ENCODE peak calls at places on chromosomes 12 and 14, in five cellular contexts. One of them, this sample, is unnamed.

GRCh38 chr14:85527458-85527857 is 2.5 kb upstream of the FLRT2 start:
- DNase-seq in fibroblast of mammary gland: peak; percentile 38
- DNase-seq in mesothelial cell of epicardium: no peak
- DNase-seq in psoas muscle: no peak
- DNase-seq in CD8-positive, alpha-beta T cell: no peak
- DNase-seq in this sample: no peak

GRCh38 chr14:38873923-38874612 is 229.0 kb downstream of the SEC23A start:
- DNase-seq in fibroblast of mammary gland: no peak
- DNase-seq in psoas muscle: no peak
- DNase-seq in CD8-positive, alpha-beta T cell: no peak
- DNase-seq in mesothelial cell of epicardium: no peak
- DNase-seq in this sample: no peak

GRCh38 chr14:68682166-68683103 is 110.4 kb downstream of the ZFP36L1 start:
- DNase-seq in fibroblast of mammary gland: peak; percentile 99
- DNase-seq in mesothelial cell of epicardium: no peak
- DNase-seq in CD8-positive, alpha-beta T cell: no peak
- DNase-seq in psoas muscle: no peak
- DNase-seq in this sample: no peak

GRCh38 chr12:124888203-124888602 is 24.5 kb upstream of the SCARB1 start:
- DNase-seq in psoas muscle: no peak
- DNase-seq in fibroblast of mammary gland: no peak
- DNase-seq in CD8-positive, alpha-beta T cell: no peak
- DNase-seq in mesothelial cell of epicardium: no peak
- DNase-seq in this sample: no peak

GRCh38 chr12:79591988-79592387 is 98.8 kb downstream of the PAWR start:
- DNase-seq in mesothelial cell of epicardium: no peak
- DNase-seq in CD8-positive, alpha-beta T cell: no peak
- DNase-seq in psoas muscle: no peak
- DNase-seq in fibroblast of mammary gland: no peak
- DNase-seq in this sample: no peak

GRCh38 chr12:28767836-28768348 is 381.2 kb upstream of the FAR2 start:
- DNase-seq in fibroblast of mammary gland: peak; percentile 42
- DNase-seq in psoas muscle: no peak
- DNase-seq in CD8-positive, alpha-beta T cell: no peak
- DNase-seq in mesothelial cell of epicardium: no peak
- DNase-seq in this sample: no peak

GRCh38 chr12:91931110-91931509 is 214.5 kb downstream of the BTG1 start:
- DNase-seq in fibroblast of mammary gland: peak; percentile 33
- DNase-seq in psoas muscle: no peak
- DNase-seq in mesothelial cell of epicardium: no peak
- DNase-seq in CD8-positive, alpha-beta T cell: no peak
- DNase-seq in this sample: no peak

GRCh38 chr14:96803958-96804357 is 6.8 kb downstream of the VRK1 start:
- DNase-seq in CD8-positive, alpha-beta T cell: no peak
- DNase-seq in mesothelial cell of epicardium: no peak
- DNase-seq in psoas muscle: no peak
- DNase-seq in fibroblast of mammary gland: no peak
- DNase-seq in this sample: no peak

GRCh38 chr14:36054353-36055051 is 122.0 kb downstream of the PTCSC3 start:
- DNase-seq in psoas muscle: no peak
- DNase-seq in fibroblast of mammary gland: no peak
- DNase-seq in CD8-positive, alpha-beta T cell: no peak
- DNase-seq in mesothelial cell of epicardium: no peak
- DNase-seq in this sample: no peak

GRCh38 chr12:101969-102878 is 35.7 kb downstream of the IQSEC3 start:
- DNase-seq in fibroblast of mammary gland: no peak
- DNase-seq in mesothelial cell of epicardium: no peak
- DNase-seq in psoas muscle: no peak
- DNase-seq in CD8-positive, alpha-beta T cell: no peak
- DNase-seq in this sample: no peak

GRCh38 chr12:52213541-52214420 is 19.3 kb upstream of the KRT7 start:
- DNase-seq in CD8-positive, alpha-beta T cell: peak; percentile 24
- DNase-seq in fibroblast of mammary gland: peak; percentile 71
- DNase-seq in psoas muscle: peak; percentile 76
- DNase-seq in mesothelial cell of epicardium: peak; percentile 90
- DNase-seq in this sample: no peak

GRCh38 chr12:29425722-29426121 is 44.8 kb upstream of the ERGIC2 start:
- DNase-seq in fibroblast of mammary gland: no peak
- DNase-seq in CD8-positive, alpha-beta T cell: no peak
- DNase-seq in mesothelial cell of epicardium: no peak
- DNase-seq in psoas muscle: no peak
- DNase-seq in this sample: no peak

GRCh38 chr12:13962699-13963098 is 18.7 kb downstream of the GRIN2B start:
- DNase-seq in CD8-positive, alpha-beta T cell: no peak
- DNase-seq in fibroblast of mammary gland: no peak
- DNase-seq in psoas muscle: no peak
- DNase-seq in mesothelial cell of epicardium: no peak
- DNase-seq in this sample: no peak

GRCh38 chr14:31763041-31763440 is 201.8 kb downstream of the NUBPL start:
- DNase-seq in psoas muscle: no peak
- DNase-seq in fibroblast of mammary gland: no peak
- DNase-seq in CD8-positive, alpha-beta T cell: no peak
- DNase-seq in mesothelial cell of epicardium: no peak
- DNase-seq in this sample: no peak

GRCh38 chr14:48954446-48954845 is 631.7 kb downstream of the RPS29 start:
- DNase-seq in CD8-positive, alpha-beta T cell: no peak
- DNase-seq in psoas muscle: no peak
- DNase-seq in fibroblast of mammary gland: no peak
- DNase-seq in mesothelial cell of epicardium: no peak
- DNase-seq in this sample: no peak

GRCh38 chr12:22230280-22230794 is 104.2 kb downstream of the ST8SIA1 start:
- DNase-seq in psoas muscle: no peak
- DNase-seq in CD8-positive, alpha-beta T cell: no peak
- DNase-seq in mesothelial cell of epicardium: no peak
- DNase-seq in fibroblast of mammary gland: peak; percentile 63
- DNase-seq in this sample: no peak

GRCh38 chr12:6608592-6609311 is 1.6 kb upstream of the CHD4 start:
- DNase-seq in psoas muscle: peak; percentile 41
- DNase-seq in fibroblast of mammary gland: peak; percentile 40
- DNase-seq in CD8-positive, alpha-beta T cell: no peak
- DNase-seq in mesothelial cell of epicardium: no peak
- DNase-seq in this sample: peak; percentile 40

GRCh38 chr12:28032811-28033537 is 60.4 kb upstream of the PTHLH start:
- DNase-seq in psoas muscle: no peak
- DNase-seq in mesothelial cell of epicardium: no peak
- DNase-seq in CD8-positive, alpha-beta T cell: no peak
- DNase-seq in fibroblast of mammary gland: peak; percentile 49
- DNase-seq in this sample: no peak

GRCh38 chr14:30115756-30116155 is 188.1 kb upstream of the PRKD1 start:
- DNase-seq in mesothelial cell of epicardium: no peak
- DNase-seq in CD8-positive, alpha-beta T cell: no peak
- DNase-seq in psoas muscle: no peak
- DNase-seq in fibroblast of mammary gland: no peak
- DNase-seq in this sample: no peak

DNA sequence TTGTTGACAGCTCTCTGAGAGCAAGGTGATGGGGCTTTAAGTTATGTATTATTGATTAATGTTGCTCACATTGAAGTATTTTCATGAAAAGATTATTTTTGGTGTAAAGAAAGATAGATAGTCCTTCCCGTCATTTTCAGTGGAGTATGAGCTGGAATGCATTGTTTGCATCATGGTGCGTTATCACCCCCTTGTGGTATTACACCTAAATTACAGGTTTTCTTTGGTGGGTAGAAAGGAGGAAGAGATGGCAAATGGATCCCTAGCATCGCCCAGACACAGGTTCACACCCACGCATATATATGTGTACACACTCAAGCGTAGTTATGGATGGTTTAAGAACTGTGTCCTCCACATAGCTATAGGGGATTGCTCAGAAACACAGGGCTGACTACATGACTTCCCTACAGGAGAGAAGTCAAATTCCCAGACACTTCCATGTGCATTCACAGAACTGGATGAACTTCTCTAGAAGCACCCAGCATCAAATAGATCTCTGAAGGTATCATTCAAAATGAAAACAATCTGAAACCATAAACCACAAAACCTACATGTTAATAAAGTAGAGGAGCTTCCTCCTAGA is 14.4 kb upstream of the SERPINA10 start:
- DNase-seq in fibroblast of mammary gland: peak; percentile 36
- DNase-seq in psoas muscle: no peak
- DNase-seq in CD8-positive, alpha-beta T cell: no peak
- DNase-seq in mesothelial cell of epicardium: no peak
- DNase-seq in this sample: no peak
- TF ChIP-seq CTCF in fibroblast of mammary gland: peak; percentile 46
- TF ChIP-seq CTCF in psoas muscle: no peak
- TF ChIP-seq CTCF in CD8-positive, alpha-beta T cell: no peak
- TF ChIP-seq CTCF in mesothelial cell of epicardium: peak; percentile 39
- TF ChIP-seq CTCF in this sample: no peak

GRCh38 chr14:64772394-64772950 is 68.2 kb downstream of the PLEKHG3 start:
- DNase-seq in psoas muscle: no peak
- DNase-seq in CD8-positive, alpha-beta T cell: no peak
- DNase-seq in mesothelial cell of epicardium: no peak
- DNase-seq in fibroblast of mammary gland: no peak
- DNase-seq in this sample: no peak
- TF ChIP-seq CTCF in psoas muscle: no peak
- TF ChIP-seq CTCF in CD8-positive, alpha-beta T cell: no peak
- TF ChIP-seq CTCF in mesothelial cell of epicardium: no peak
- TF ChIP-seq CTCF in fibroblast of mammary gland: no peak
- TF ChIP-seq CTCF in this sample: no peak

DNA sequence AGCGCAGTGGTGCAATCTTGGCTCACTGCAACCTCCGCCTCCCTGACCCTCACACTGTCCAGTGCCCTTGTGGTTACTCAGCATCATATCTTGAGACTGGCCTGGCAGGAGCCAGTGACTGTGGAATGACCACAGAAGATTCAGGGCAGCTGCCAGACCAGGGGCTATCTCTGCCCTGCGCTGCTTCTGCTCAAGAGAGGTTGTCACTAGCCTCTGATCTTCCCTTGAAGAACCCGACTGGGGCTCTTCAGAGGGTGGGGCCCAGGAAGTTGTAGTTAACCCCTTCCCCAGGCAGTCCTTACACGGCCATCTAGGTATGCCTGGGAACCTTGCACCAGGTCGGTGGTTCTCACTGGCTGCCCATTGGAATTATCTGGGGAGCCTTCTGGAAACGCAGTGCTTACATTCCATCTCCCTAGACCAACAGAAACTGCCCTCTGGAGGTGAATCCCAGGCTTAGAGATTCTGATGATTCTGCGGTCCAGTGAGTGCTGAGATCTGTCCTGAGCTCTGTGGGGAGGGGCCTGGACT is 41.4 kb downstream of the PLEKHG3 start:
- DNase-seq in CD8-positive, alpha-beta T cell: no peak
- DNase-seq in mesothelial cell of epicardium: no peak
- DNase-seq in psoas muscle: no peak
- DNase-seq in fibroblast of mammary gland: no peak
- DNase-seq in this sample: no peak
- TF ChIP-seq CTCF in CD8-positive, alpha-beta T cell: no peak
- TF ChIP-seq CTCF in mesothelial cell of epicardium: no peak
- TF ChIP-seq CTCF in psoas muscle: no peak
- TF ChIP-seq CTCF in fibroblast of mammary gland: no peak
- TF ChIP-seq CTCF in this sample: no peak

GRCh38 chr12:112256780-112257179 is 125.5 kb downstream of the HECTD4 start:
- DNase-seq in mesothelial cell of epicardium: no peak
- DNase-seq in CD8-positive, alpha-beta T cell: no peak
- DNase-seq in psoas muscle: no peak
- DNase-seq in fibroblast of mammary gland: no peak
- DNase-seq in this sample: no peak

GRCh38 chr12:112258926-112259325 is 123.3 kb downstream of the HECTD4 start:
- DNase-seq in fibroblast of mammary gland: no peak
- DNase-seq in mesothelial cell of epicardium: no peak
- DNase-seq in CD8-positive, alpha-beta T cell: no peak
- DNase-seq in psoas muscle: no peak
- DNase-seq in this sample: no peak

GRCh38 chr12:112266473-112266872 is 115.8 kb downstream of the HECTD4 start:
- DNase-seq in psoas muscle: no peak
- DNase-seq in mesothelial cell of epicardium: no peak
- DNase-seq in CD8-positive, alpha-beta T cell: no peak
- DNase-seq in fibroblast of mammary gland: no peak
- DNase-seq in this sample: no peak

GRCh38 chr12:112261559-112261958 is 120.7 kb downstream of the HECTD4 start:
- DNase-seq in fibroblast of mammary gland: no peak
- DNase-seq in mesothelial cell of epicardium: no peak
- DNase-seq in CD8-positive, alpha-beta T cell: no peak
- DNase-seq in psoas muscle: no peak
- DNase-seq in this sample: no peak
- TF ChIP-seq CTCF in fibroblast of mammary gland: peak; percentile 18
- TF ChIP-seq CTCF in mesothelial cell of epicardium: no peak
- TF ChIP-seq CTCF in CD8-positive, alpha-beta T cell: no peak
- TF ChIP-seq CTCF in psoas muscle: no peak
- TF ChIP-seq CTCF in this sample: no peak